ENCODE peak calls at places on chromosomes 12 and 14, in ten cellular contexts. One of them, this sample, is unnamed.

GRCh38 chr12:12992418-12993175 is 7.5 kb downstream of the HEBP1 start:
- DNase-seq in H1: no peak
- DNase-seq in cardiac muscle cell: no peak
- DNase-seq in upper lobe of left lung: no peak
- DNase-seq in osteocyte: no peak
- DNase-seq in mucosa of descending colon: no peak
- DNase-seq in H9: no peak
- DNase-seq in heart right ventricle: peak
- DNase-seq in GM12865: no peak
- DNase-seq in astrocyte of the spinal cord: peak
- DNase-seq in this sample: peak

GRCh38 chr12:49366652-49367380 is 446 bp upstream of the SPATS2 start:
- DNase-seq in H1: peak
- DNase-seq in cardiac muscle cell: peak
- DNase-seq in upper lobe of left lung: peak
- DNase-seq in GM12865: peak
- DNase-seq in H9: peak
- DNase-seq in mucosa of descending colon: peak
- DNase-seq in astrocyte of the spinal cord: peak
- DNase-seq in osteocyte: peak
- DNase-seq in heart right ventricle: peak
- DNase-seq in this sample: no peak

GRCh38 chr14:68157971-68158371 is 338.4 kb downstream of the RAD51B start:
- DNase-seq in mucosa of descending colon: no peak
- DNase-seq in upper lobe of left lung: no peak
- DNase-seq in H1: no peak
- DNase-seq in heart right ventricle: no peak
- DNase-seq in cardiac muscle cell: no peak
- DNase-seq in osteocyte: no peak
- DNase-seq in astrocyte of the spinal cord: peak
- DNase-seq in GM12865: no peak
- DNase-seq in H9: no peak
- DNase-seq in this sample: no peak

GRCh38 chr12:69210661-69211060 is 28.7 kb upstream of the CPSF6 start:
- DNase-seq in cardiac muscle cell: no peak
- DNase-seq in GM12865: no peak
- DNase-seq in H9: no peak
- DNase-seq in astrocyte of the spinal cord: no peak
- DNase-seq in mucosa of descending colon: no peak
- DNase-seq in heart right ventricle: no peak
- DNase-seq in osteocyte: no peak
- DNase-seq in H1: no peak
- DNase-seq in upper lobe of left lung: no peak
- DNase-seq in this sample: no peak

GRCh38 chr14:35215110-35215872 is 76.9 kb upstream of the PSMA6 start:
- DNase-seq in astrocyte of the spinal cord: peak
- DNase-seq in GM12865: peak
- DNase-seq in mucosa of descending colon: no peak
- DNase-seq in H9: no peak
- DNase-seq in cardiac muscle cell: peak
- DNase-seq in upper lobe of left lung: no peak
- DNase-seq in osteocyte: no peak
- DNase-seq in H1: no peak
- DNase-seq in heart right ventricle: peak
- DNase-seq in this sample: peak

GRCh38 chr12:93802698-93803097 is 125.5 kb downstream of the CRADD start:
- DNase-seq in astrocyte of the spinal cord: peak
- DNase-seq in cardiac muscle cell: peak
- DNase-seq in GM12865: no peak
- DNase-seq in upper lobe of left lung: no peak
- DNase-seq in heart right ventricle: no peak
- DNase-seq in osteocyte: no peak
- DNase-seq in H9: no peak
- DNase-seq in H1: no peak
- DNase-seq in mucosa of descending colon: no peak
- DNase-seq in this sample: no peak

GRCh38 chr14:63677891-63678379 is 36.3 kb upstream of the WDR89 start:
- DNase-seq in H1: no peak
- DNase-seq in H9: no peak
- DNase-seq in osteocyte: no peak
- DNase-seq in GM12865: no peak
- DNase-seq in cardiac muscle cell: no peak
- DNase-seq in astrocyte of the spinal cord: peak
- DNase-seq in mucosa of descending colon: no peak
- DNase-seq in upper lobe of left lung: no peak
- DNase-seq in heart right ventricle: no peak
- DNase-seq in this sample: peak

GRCh38 chr12:125114365-125115141 is 49.3 kb downstream of the AACS start:
- DNase-seq in H9: no peak
- DNase-seq in astrocyte of the spinal cord: no peak
- DNase-seq in GM12865: peak
- DNase-seq in heart right ventricle: no peak
- DNase-seq in H1: no peak
- DNase-seq in mucosa of descending colon: no peak
- DNase-seq in upper lobe of left lung: peak
- DNase-seq in cardiac muscle cell: no peak
- DNase-seq in osteocyte: no peak
- DNase-seq in this sample: no peak

GRCh38 chr12:14185441-14186192 is 179.9 kb upstream of the ATF7IP start:
- DNase-seq in mucosa of descending colon: no peak
- DNase-seq in H1: no peak
- DNase-seq in astrocyte of the spinal cord: peak
- DNase-seq in osteocyte: no peak
- DNase-seq in heart right ventricle: peak
- DNase-seq in GM12865: peak
- DNase-seq in upper lobe of left lung: no peak
- DNase-seq in H9: peak
- DNase-seq in cardiac muscle cell: peak
- DNase-seq in this sample: no peak

GRCh38 chr12:102753802-102754201 is 163.2 kb downstream of the PAH start:
- DNase-seq in heart right ventricle: no peak
- DNase-seq in GM12865: no peak
- DNase-seq in upper lobe of left lung: no peak
- DNase-seq in osteocyte: no peak
- DNase-seq in H1: no peak
- DNase-seq in astrocyte of the spinal cord: no peak
- DNase-seq in H9: no peak
- DNase-seq in mucosa of descending colon: no peak
- DNase-seq in cardiac muscle cell: no peak
- DNase-seq in this sample: no peak

GRCh38 chr12:102757874-102758244 is 159.2 kb downstream of the PAH start:
- DNase-seq in GM12865: no peak
- DNase-seq in mucosa of descending colon: no peak
- DNase-seq in astrocyte of the spinal cord: no peak
- DNase-seq in upper lobe of left lung: no peak
- DNase-seq in heart right ventricle: no peak
- DNase-seq in cardiac muscle cell: no peak
- DNase-seq in H9: no peak
- DNase-seq in H1: no peak
- DNase-seq in osteocyte: no peak
- DNase-seq in this sample: no peak

GRCh38 chr12:102755271-102755670 is 161.8 kb downstream of the PAH start:
- DNase-seq in H9: no peak
- DNase-seq in GM12865: no peak
- DNase-seq in mucosa of descending colon: no peak
- DNase-seq in H1: no peak
- DNase-seq in cardiac muscle cell: no peak
- DNase-seq in osteocyte: no peak
- DNase-seq in upper lobe of left lung: no peak
- DNase-seq in astrocyte of the spinal cord: no peak
- DNase-seq in heart right ventricle: no peak
- DNase-seq in this sample: no peak

GRCh38 chr12:102757154-102757873 is 159.7 kb downstream of the PAH start:
- DNase-seq in osteocyte: no peak
- DNase-seq in astrocyte of the spinal cord: no peak
- DNase-seq in H9: no peak
- DNase-seq in cardiac muscle cell: no peak
- DNase-seq in H1: no peak
- DNase-seq in heart right ventricle: peak
- DNase-seq in GM12865: peak
- DNase-seq in upper lobe of left lung: no peak
- DNase-seq in mucosa of descending colon: no peak
- DNase-seq in this sample: no peak

GRCh38 chr12:102756564-102756963 is 160.5 kb downstream of the PAH start:
- DNase-seq in mucosa of descending colon: no peak
- DNase-seq in astrocyte of the spinal cord: no peak
- DNase-seq in heart right ventricle: no peak
- DNase-seq in H1: no peak
- DNase-seq in GM12865: no peak
- DNase-seq in osteocyte: no peak
- DNase-seq in H9: no peak
- DNase-seq in upper lobe of left lung: no peak
- DNase-seq in cardiac muscle cell: no peak
- DNase-seq in this sample: no peak
- TF ChIP-seq CTCF in mucosa of descending colon: no peak
- TF ChIP-seq CTCF in astrocyte of the spinal cord: no peak
- TF ChIP-seq CTCF in heart right ventricle: no peak
- TF ChIP-seq CTCF in H1: no peak
- TF ChIP-seq CTCF in GM12865: no peak
- TF ChIP-seq CTCF in osteocyte: no peak
- TF ChIP-seq CTCF in H9: no peak
- TF ChIP-seq CTCF in upper lobe of left lung: no peak
- TF ChIP-seq CTCF in cardiac muscle cell: no peak
- TF ChIP-seq CTCF in this sample: no peak

GRCh38 chr12:104465379-104465778 is 8.6 kb downstream of the CHST11 start:
- DNase-seq in heart right ventricle: no peak
- DNase-seq in astrocyte of the spinal cord: no peak
- DNase-seq in H1: no peak
- DNase-seq in cardiac muscle cell: no peak
- DNase-seq in osteocyte: no peak
- DNase-seq in H9: no peak
- DNase-seq in GM12865: no peak
- DNase-seq in upper lobe of left lung: no peak
- DNase-seq in mucosa of descending colon: no peak
- DNase-seq in this sample: no peak

GRCh38 chr12:104467346-104467837 is 10.6 kb downstream of the CHST11 start:
- DNase-seq in osteocyte: no peak
- DNase-seq in heart right ventricle: no peak
- DNase-seq in GM12865: peak
- DNase-seq in H9: no peak
- DNase-seq in H1: no peak
- DNase-seq in astrocyte of the spinal cord: no peak
- DNase-seq in mucosa of descending colon: no peak
- DNase-seq in upper lobe of left lung: no peak
- DNase-seq in cardiac muscle cell: no peak
- DNase-seq in this sample: no peak

GRCh38 chr12:104464899-104465298 is 8.2 kb downstream of the CHST11 start:
- DNase-seq in mucosa of descending colon: no peak
- DNase-seq in cardiac muscle cell: no peak
- DNase-seq in osteocyte: no peak
- DNase-seq in heart right ventricle: no peak
- DNase-seq in GM12865: no peak
- DNase-seq in H1: no peak
- DNase-seq in H9: no peak
- DNase-seq in upper lobe of left lung: no peak
- DNase-seq in astrocyte of the spinal cord: no peak
- DNase-seq in this sample: no peak

GRCh38 chr12:104469066-104469465 is 12.3 kb downstream of the CHST11 start:
- DNase-seq in H1: no peak
- DNase-seq in mucosa of descending colon: no peak
- DNase-seq in osteocyte: no peak
- DNase-seq in GM12865: no peak
- DNase-seq in H9: no peak
- DNase-seq in cardiac muscle cell: no peak
- DNase-seq in astrocyte of the spinal cord: no peak
- DNase-seq in upper lobe of left lung: no peak
- DNase-seq in heart right ventricle: no peak
- DNase-seq in this sample: no peak

DNA sequence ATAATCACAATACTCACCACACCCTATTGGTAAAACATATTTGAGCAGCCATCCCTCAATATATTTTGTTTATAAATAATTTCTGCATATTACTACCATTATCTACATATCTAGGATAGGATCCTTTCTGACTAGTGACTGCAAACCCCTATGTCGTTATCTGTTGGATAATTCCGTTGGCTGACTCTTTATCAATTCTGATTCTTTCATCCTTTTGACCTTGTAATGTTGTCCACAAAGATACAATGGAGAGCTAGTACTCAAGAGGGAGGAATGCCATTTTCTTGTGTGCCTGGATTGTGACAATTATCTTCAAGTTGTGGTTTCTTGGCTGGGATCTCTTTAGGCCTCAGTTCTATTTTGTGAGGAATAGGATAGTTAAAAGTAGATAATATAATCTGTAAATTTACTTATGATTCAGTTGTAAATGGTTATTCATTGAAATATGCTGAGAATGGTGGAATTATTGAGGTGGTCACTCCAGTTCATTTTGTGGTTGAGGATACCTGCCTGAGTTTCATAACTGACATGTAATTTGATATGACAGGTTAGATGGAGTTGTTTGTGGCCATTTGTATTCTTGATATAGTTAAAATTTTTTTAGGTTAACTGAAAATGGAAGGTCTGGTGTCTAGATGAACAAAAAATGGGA is 10.1 kb downstream of the CHST11 start:
- DNase-seq in astrocyte of the spinal cord: no peak
- DNase-seq in osteocyte: no peak
- DNase-seq in mucosa of descending colon: no peak
- DNase-seq in cardiac muscle cell: no peak
- DNase-seq in upper lobe of left lung: no peak
- DNase-seq in GM12865: no peak
- DNase-seq in H1: no peak
- DNase-seq in heart right ventricle: no peak
- DNase-seq in H9: no peak
- DNase-seq in this sample: no peak
- TF ChIP-seq CTCF in astrocyte of the spinal cord: no peak
- TF ChIP-seq CTCF in osteocyte: no peak
- TF ChIP-seq CTCF in mucosa of descending colon: no peak
- TF ChIP-seq CTCF in cardiac muscle cell: no peak
- TF ChIP-seq CTCF in upper lobe of left lung: no peak
- TF ChIP-seq CTCF in GM12865: no peak
- TF ChIP-seq CTCF in H1: no peak
- TF ChIP-seq CTCF in heart right ventricle: no peak
- TF ChIP-seq CTCF in H9: no peak
- TF ChIP-seq CTCF in this sample: no peak

GRCh38 chr14:21894003-21894897 is 220.6 kb upstream of the OR4E1 start:
- DNase-seq in cardiac muscle cell: peak
- DNase-seq in upper lobe of left lung: peak
- DNase-seq in mucosa of descending colon: peak
- DNase-seq in osteocyte: no peak
- DNase-seq in H9: peak
- DNase-seq in H1: no peak
- DNase-seq in astrocyte of the spinal cord: no peak
- DNase-seq in heart right ventricle: no peak
- DNase-seq in GM12865: peak
- DNase-seq in this sample: no peak
- TF ChIP-seq CTCF in cardiac muscle cell: peak
- TF ChIP-seq CTCF in upper lobe of left lung: no peak
- TF ChIP-seq CTCF in mucosa of descending colon: no peak
- TF ChIP-seq CTCF in osteocyte: peak
- TF ChIP-seq CTCF in H9: peak
- TF ChIP-seq CTCF in H1: peak
- TF ChIP-seq CTCF in astrocyte of the spinal cord: peak
- TF ChIP-seq CTCF in heart right ventricle: no peak
- TF ChIP-seq CTCF in GM12865: peak
- TF ChIP-seq CTCF in this sample: peak

DNA sequence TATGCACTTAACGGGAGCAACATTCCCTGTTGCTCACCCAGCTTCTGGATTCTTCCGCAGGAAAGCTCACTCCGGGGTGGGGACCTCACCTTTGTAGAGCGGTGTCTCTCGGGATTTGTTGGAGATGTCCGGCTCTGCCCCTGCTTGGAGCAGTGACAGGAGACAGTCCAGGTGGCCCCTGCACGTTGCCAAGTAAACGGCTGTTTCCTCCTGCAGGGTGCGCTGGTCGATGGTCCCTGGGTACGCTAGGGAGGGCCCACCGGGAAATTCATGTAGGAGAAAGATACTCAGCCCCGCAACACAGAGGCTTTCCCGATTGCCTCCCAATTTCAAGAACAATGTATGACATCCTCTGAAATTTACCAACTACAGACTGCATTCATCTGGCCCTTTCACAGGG is 23.1 kb downstream of the ASB2 start:
- DNase-seq in astrocyte of the spinal cord: no peak
- DNase-seq in osteocyte: no peak
- DNase-seq in H1: no peak
- DNase-seq in H9: peak
- DNase-seq in mucosa of descending colon: no peak
- DNase-seq in cardiac muscle cell: peak
- DNase-seq in upper lobe of left lung: no peak
- DNase-seq in heart right ventricle: no peak
- DNase-seq in GM12865: no peak
- DNase-seq in this sample: no peak
- TF ChIP-seq CTCF in astrocyte of the spinal cord: no peak
- TF ChIP-seq CTCF in osteocyte: no peak
- TF ChIP-seq CTCF in H1: peak
- TF ChIP-seq CTCF in H9: peak
- TF ChIP-seq CTCF in mucosa of descending colon: no peak
- TF ChIP-seq CTCF in cardiac muscle cell: peak
- TF ChIP-seq CTCF in upper lobe of left lung: no peak
- TF ChIP-seq CTCF in heart right ventricle: peak
- TF ChIP-seq CTCF in GM12865: peak
- TF ChIP-seq CTCF in this sample: no peak